ENCODE peak calls at places on chromosomes 16 and 17, in nine cellular contexts. L is PC-9; K is fibroblast of pulmonary artery; T is transverse colon; C is CD8-positive, alpha-beta T cell; F is osteoblast; I is omental fat pad; R is gastrocnemius medialis; G is AG04450. D is an unnamed sample.

GRCh38 chr17:53548252-53548651 is 274.5 kb upstream of the KIF2B start:
- DNase-seq in T (no peak), R (no peak), I (no peak), C (no peak), F (no peak), G (no peak), L (no peak), K (no peak), D (no peak)

GRCh38 chr16:85479972-85480726 is 133.0 kb upstream of the GSE1 start:
- DNase-seq in F (no peak), I (no peak), R (no peak), C (no peak), K (no peak), T (peak; percentile 75), G (no peak), L (peak; percentile 68), D (no peak)

GRCh38 chr16:89900885-89901284 is 17.8 kb upstream of the MC1R start:
- DNase-seq in F (no peak), K (no peak), L (no peak), T (no peak), R (no peak), I (no peak), G (no peak), C (no peak), D (no peak)

GRCh38 chr16:57038151-57038550 is 48.8 kb downstream of the NLRC5 start:
- DNase-seq in R (no peak), C (no peak), F (no peak), I (no peak), T (no peak), K (peak; percentile 37), L (no peak), G (no peak), D (no peak)

GRCh38 chr17:27293359-27293897 is 486 bp upstream of the WSB1 start:
- DNase-seq in F (peak; percentile 72), G (no peak), K (no peak), I (no peak), C (no peak), L (no peak), T (no peak), R (peak; percentile 29), D (no peak)

GRCh38 chr17:7932949-7933348 is 943 bp downstream of the CNTROB start:
- DNase-seq in K (peak; percentile 49), T (peak; percentile 57), F (peak; percentile 95), G (no peak), L (peak; percentile 55), R (peak; percentile 31), I (no peak), C (peak; percentile 23), D (no peak)

GRCh38 chr16:28292731-28293588 is 635 bp downstream of the SBK1 start:
- DNase-seq in F (no peak), K (no peak), T (peak; percentile 11), G (no peak), R (no peak), I (no peak), C (peak; percentile 44), L (peak; percentile 48), D (no peak)

GRCh38 chr16:53235851-53236250 is 181.1 kb downstream of the CHD9 start:
- DNase-seq in L (no peak), T (no peak), K (peak; percentile 16), R (no peak), I (no peak), G (no peak), C (no peak), F (no peak), D (no peak)

GRCh38 chr17:7885357-7886226 is 3.0 kb upstream of the CHD3 start:
- DNase-seq in K (peak; percentile 31), L (peak; percentile 68), R (peak; percentile 23), C (peak; percentile 49), G (no peak), T (peak; percentile 55), I (no peak), F (peak; percentile 97), D (no peak)

GRCh38 chr16:48180868-48181480 is 25.2 kb upstream of the ABCC12 start:
- DNase-seq in K (no peak), T (no peak), R (no peak), L (no peak), G (no peak), I (no peak), F (no peak), C (no peak), D (no peak)
- TF ChIP-seq CTCF in K (no peak), T (no peak), R (no peak), L (no peak), G (no peak), I (no peak), F (no peak), C (no peak), D (no peak)

GRCh38 chr16:2785101-2785991 is 2.0 kb downstream of the PRSS33 start:
- DNase-seq in I (peak; percentile 20), F (peak; percentile 81), L (peak; percentile 48), G (no peak), T (peak; percentile 33), R (no peak), C (no peak), K (no peak), D (no peak)
- TF ChIP-seq CTCF in I (no peak), F (no peak), L (no peak), G (peak; percentile 5), T (no peak), R (no peak), C (peak; percentile 28), K (no peak), D (no peak)

GRCh38 chr17:74359916-74360315 is 1.8 kb downstream of the BTBD17 start:
- DNase-seq in I (no peak), C (no peak), R (no peak), T (no peak), F (no peak), L (no peak), K (no peak), G (no peak), D (no peak)

GRCh38 chr17:74358696-74359095 is 3.0 kb downstream of the BTBD17 start:
- DNase-seq in C (no peak), T (no peak), R (no peak), I (no peak), L (no peak), K (no peak), G (no peak), F (no peak), D (no peak)

GRCh38 chr17:74362811-74363498 is 1.3 kb upstream of the BTBD17 start:
- DNase-seq in G (no peak), T (no peak), L (no peak), C (no peak), I (no peak), F (no peak), K (no peak), R (no peak), D (no peak)

GRCh38 chr17:74361613-74362391 is at the start of gene BTBD17:
- DNase-seq in F (peak; percentile 94), L (peak; percentile 50), C (no peak), G (no peak), I (peak; percentile 35), K (no peak), T (peak; percentile 61), R (peak; percentile 39), D (peak; percentile 91)

GRCh38 chr17:74360993-74361612 is 565 bp downstream of the BTBD17 start:
- DNase-seq in K (peak; percentile 46), F (no peak), C (no peak), R (no peak), G (no peak), T (no peak), L (no peak), I (no peak), D (no peak)
- TF ChIP-seq CTCF in K (no peak), F (no peak), C (no peak), R (no peak), G (no peak), T (no peak), L (no peak), I (no peak), D (no peak)

GRCh38 chr16:69939821-69940585 is 11.1 kb upstream of the CLEC18A start:
- DNase-seq in F (peak; percentile 66), K (no peak), L (no peak), I (no peak), G (no peak), T (no peak), R (no peak), C (no peak), D (no peak)
- TF ChIP-seq CTCF in F (no peak), K (no peak), L (no peak), I (no peak), G (no peak), T (no peak), R (no peak), C (no peak), D (no peak)

GRCh38 chr17:51402881-51403280 is 142.5 kb downstream of the UTP18 start:
- DNase-seq in G (no peak), C (no peak), L (no peak), T (no peak), K (no peak), F (no peak), R (no peak), I (no peak), D (no peak)
- TF ChIP-seq CTCF in G (no peak), C (no peak), L (no peak), T (no peak), K (no peak), F (no peak), R (no peak), I (no peak), D (no peak)

DNA sequence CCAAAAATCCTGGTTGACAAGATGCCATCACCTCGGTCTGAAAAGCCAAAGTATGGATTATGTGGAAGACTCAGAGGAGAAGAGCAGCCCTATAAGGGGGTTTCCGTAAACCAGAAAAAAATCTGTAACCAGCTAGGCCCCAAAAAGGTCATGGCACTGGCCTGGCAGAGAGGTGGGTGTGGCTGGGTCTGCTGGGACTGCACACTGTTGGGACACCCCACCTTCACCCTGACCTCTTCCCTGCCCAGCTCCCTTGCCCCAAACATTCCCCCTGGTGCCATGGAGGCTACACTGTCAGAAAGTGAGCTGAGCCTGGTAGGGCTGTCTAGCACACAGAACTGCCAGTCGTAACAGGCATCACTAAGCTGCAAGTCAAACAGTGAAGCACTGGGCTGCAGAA is 6.5 kb downstream of the SLC47A2 start:
- DNase-seq in I (no peak), T (no peak), C (no peak), G (no peak), F (peak; percentile 23), L (no peak), R (no peak), K (no peak), D (no peak)
- TF ChIP-seq CTCF in I (no peak), T (no peak), C (no peak), G (no peak), F (no peak), L (no peak), R (no peak), K (no peak), D (no peak)